ENCODE peak calls at places on chromosomes 13 and 19, in seven cellular contexts. U, S, K, D, X, G and Z are unnamed samples. For H3K4me1, the result is how much of the 10 kb centered on the place peaks cover.

GRCh38 chr19:30662211-30662861 is 290.2 kb downstream of the ZNF536 start:
- DNase-seq in S (no peak), G (peak), K (peak), U (no peak), X (no peak), D (peak), Z (no peak)

GRCh38 chr13:48431987-48432615 is 19.2 kb upstream of the LPAR6 start:
- DNase-seq in K (no peak), S (no peak), G (peak), U (no peak), D (no peak), X (no peak), Z (no peak)

GRCh38 chr19:1177322-1178114 is 3.5 kb upstream of the SBNO2 start:
- DNase-seq in K (peak), X (no peak), S (no peak), G (peak), D (peak), U (no peak), Z (no peak)

GRCh38 chr13:59318320-59318930 is 845.3 kb downstream of the DIAPH3 start:
- DNase-seq in X (peak), S (peak), U (peak), K (peak), G (peak), D (peak), Z (peak)

GRCh38 chr19:2033825-2034159 is 17.3 kb downstream of the MKNK2 start:
- DNase-seq in X (no peak), U (no peak), D (no peak), G (no peak), S (no peak), K (no peak), Z (no peak)

GRCh38 chr19:13872695-13873389 is 4.1 kb upstream of the NANOS3 start:
- DNase-seq in X (no peak), K (no peak), D (no peak), G (no peak), U (peak), S (no peak), Z (no peak)

GRCh38 chr19:41784337-41785239 is 11.8 kb upstream of the CEACAM3 start:
- DNase-seq in U (no peak), K (no peak), X (no peak), G (no peak), S (no peak), D (no peak), Z (no peak)

GRCh38 chr13:29922896-29923295 is 72.5 kb upstream of the UBL3 start:
- DNase-seq in K (no peak), D (no peak), X (no peak), S (no peak), G (peak), U (no peak), Z (no peak)

GRCh38 chr13:46211521-46212351 is at the start of gene LRRC63:
- DNase-seq in D (peak), X (peak), S (peak), K (peak), U (peak), G (peak), Z (peak)

GRCh38 chr13:73299787-73300186 is 241.0 kb downstream of the KLF5 start:
- DNase-seq in G (no peak), U (no peak), D (no peak), X (no peak), K (no peak), S (no peak), Z (no peak)

GRCh38 chr19:49020931-49021895 is 2.9 kb downstream of the CGB3 start:
- DNase-seq in U (peak), S (no peak), G (peak), K (no peak), X (no peak), D (no peak), Z (no peak)

GRCh38 chr19:48905664-48906063 is 5.6 kb downstream of the NUCB1 start:
- DNase-seq in D (no peak), U (no peak), G (no peak), S (no peak), K (no peak), X (no peak), Z (no peak)

GRCh38 chr13:41411536-41411935 is 45.8 kb upstream of the RGCC start:
- DNase-seq in X (peak), G (peak), U (no peak), S (peak), K (no peak), D (peak), Z (peak)

GRCh38 chr13:23434431-23434830 is 929 bp upstream of the SACS start:
- DNase-seq in U (no peak), X (no peak), S (no peak), G (no peak), D (no peak), K (no peak), Z (no peak)

GRCh38 chr19:5470264-5470671 is 15.1 kb downstream of the ZNRF4 start:
- DNase-seq in D (no peak), G (no peak), X (no peak), S (no peak), K (no peak), U (no peak), Z (no peak)

GRCh38 chr13:24063281-24063851 is 97.2 kb upstream of the SPATA13 start:
- DNase-seq in D (no peak), K (no peak), U (no peak), S (no peak), X (no peak), G (no peak), Z (no peak)

GRCh38 chr13:34349091-34349722 is 531.3 kb downstream of the RFC3 start:
- DNase-seq in G (peak), U (no peak), X (peak), D (peak), K (no peak), S (no peak), Z (no peak)

GRCh38 chr19:47005873-47006272 is 13.8 kb upstream of the NPAS1 start:
- DNase-seq in D (no peak), X (no peak), U (no peak), K (no peak), S (no peak), G (no peak), Z (no peak)

GRCh38 chr19:48390188-48391099 is 907 bp downstream of the KDELR1 start:
- DNase-seq in G (peak), S (peak), X (peak), D (peak), K (peak), U (peak), Z (peak)

GRCh38 chr13:83216521-83217245 is 665.6 kb downstream of the SLITRK1 start:
- DNase-seq in K (no peak), U (no peak), D (no peak), S (no peak), G (peak), X (no peak), Z (no peak)

GRCh38 chr13:95184317-95184716 is 116.9 kb downstream of the ABCC4 start:
- DNase-seq in U (no peak), K (no peak), G (no peak), X (no peak), S (no peak), D (no peak), Z (no peak)

GRCh38 chr13:91313103-91313502 is 34.4 kb upstream of the MIR17HG start:
- DNase-seq in G (peak), U (peak), D (no peak), X (peak), S (peak), K (no peak), Z (no peak)

GRCh38 chr13:110470272-110471009 is 91.1 kb downstream of the RAB20 start:
- DNase-seq in D (peak), U (no peak), X (no peak), G (no peak), K (no peak), S (no peak), Z (no peak)

GRCh38 chr13:62920181-62920580 is 1504.5 kb upstream of the PCDH20 start:
- DNase-seq in G (peak), S (no peak), K (no peak), D (no peak), U (no peak), X (no peak), Z (no peak)

GRCh38 chr19:13864513-13865242 is 12.3 kb upstream of the NANOS3 start:
- DNase-seq in K (no peak), X (no peak), U (peak), D (no peak), S (peak), G (no peak), Z (no peak)

GRCh38 chr13:52187029-52187423 is 27.6 kb upstream of the NEK3 start:
- DNase-seq in X (no peak), D (no peak), S (no peak), G (no peak), K (no peak), U (no peak), Z (no peak)

GRCh38 chr13:39463611-39464010 is 139.4 kb downstream of the LHFPL6 start:
- DNase-seq in U (no peak), G (no peak), X (no peak), S (no peak), D (no peak), K (no peak), Z (no peak)

GRCh38 chr13:83153833-83154232 is 728.4 kb downstream of the SLITRK1 start:
- DNase-seq in U (no peak), D (no peak), G (no peak), X (no peak), S (no peak), K (no peak), Z (no peak)

GRCh38 chr19:4144666-4145261 is 8.7 kb upstream of the CREB3L3 start:
- DNase-seq in K (no peak), D (no peak), U (no peak), X (no peak), G (peak), S (no peak), Z (no peak)

GRCh38 chr13:20908714-20909497 is 6.4 kb upstream of the XPO4 start:
- DNase-seq in X (no peak), K (no peak), G (no peak), D (no peak), U (no peak), S (no peak), Z (no peak)

GRCh38 chr13:95641961-95642621 is 2.4 kb downstream of the DZIP1 start:
- DNase-seq in X (no peak), G (peak), K (peak), S (no peak), U (peak), D (peak), Z (no peak)

GRCh38 chr13:91398413-91399188 is at the start of gene GPC5:
- DNase-seq in G (peak), K (peak), X (peak), S (peak), D (peak), U (peak), Z (peak)

GRCh38 chr13:24540236-24541126 is 27.9 kb upstream of the PARP4 start:
- DNase-seq in K (no peak), U (peak), X (no peak), G (no peak), D (no peak), S (no peak), Z (no peak)

GRCh38 chr13:50275392-50276063 is 260.3 kb downstream of the KCNRG start:
- DNase-seq in X (no peak), S (no peak), U (no peak), D (no peak), K (no peak), G (peak), Z (no peak)

GRCh38 chr13:44819245-44819644 is 170.0 kb downstream of the NUFIP1 start:
- DNase-seq in D (no peak), K (no peak), X (no peak), G (peak), S (no peak), U (no peak), Z (no peak)

GRCh38 chr19:11674067-11674492 is 64.7 kb downstream of the ZNF823 start:
- DNase-seq in U (no peak), G (peak), K (no peak), D (no peak), S (no peak), X (no peak), Z (no peak)

GRCh38 chr19:14333101-14333871 is 48.0 kb upstream of the ADGRE5 start:
- DNase-seq in D (no peak), X (no peak), U (peak), S (no peak), K (no peak), G (peak), Z (no peak)

GRCh38 chr13:110644892-110645521 is 29.7 kb downstream of the NAXD start:
- DNase-seq in S (peak), X (no peak), D (peak), G (peak), K (peak), U (peak), Z (peak)

GRCh38 chr13:36142735-36143134 is 11.6 kb upstream of the DCLK1 start:
- DNase-seq in U (no peak), D (no peak), X (no peak), S (no peak), K (no peak), G (no peak), Z (no peak)

GRCh38 chr13:27171830-27172494 is 351 bp upstream of the USP12 start:
- DNase-seq in X (peak), U (peak), S (peak), D (peak), G (peak), K (peak), Z (peak)

GRCh38 chr13:27168870-27169525 is 2.6 kb downstream of the USP12 start:
- DNase-seq in D (no peak), G (peak), K (no peak), U (no peak), S (no peak), X (no peak), Z (no peak)

GRCh38 chr13:27171244-27171829 is at the start of gene USP12:
- DNase-seq in D (no peak), G (no peak), X (peak), K (peak), S (no peak), U (peak), Z (no peak)

GRCh38 chr13:27170521-27171243 is 929 bp downstream of the USP12 start:
- DNase-seq in G (peak), K (peak), S (peak), U (peak), X (peak), D (peak), Z (peak)

GRCh38 chr13:27170221-27170520 is 1.4 kb downstream of the USP12 start:
- DNase-seq in S (no peak), K (no peak), G (no peak), X (no peak), D (no peak), U (no peak), Z (no peak)
- H3K4me1 ChIP-seq in S (under half), K (under half), G (under half), X (under half), D (under half), U (under half), Z (under half)

DNA sequence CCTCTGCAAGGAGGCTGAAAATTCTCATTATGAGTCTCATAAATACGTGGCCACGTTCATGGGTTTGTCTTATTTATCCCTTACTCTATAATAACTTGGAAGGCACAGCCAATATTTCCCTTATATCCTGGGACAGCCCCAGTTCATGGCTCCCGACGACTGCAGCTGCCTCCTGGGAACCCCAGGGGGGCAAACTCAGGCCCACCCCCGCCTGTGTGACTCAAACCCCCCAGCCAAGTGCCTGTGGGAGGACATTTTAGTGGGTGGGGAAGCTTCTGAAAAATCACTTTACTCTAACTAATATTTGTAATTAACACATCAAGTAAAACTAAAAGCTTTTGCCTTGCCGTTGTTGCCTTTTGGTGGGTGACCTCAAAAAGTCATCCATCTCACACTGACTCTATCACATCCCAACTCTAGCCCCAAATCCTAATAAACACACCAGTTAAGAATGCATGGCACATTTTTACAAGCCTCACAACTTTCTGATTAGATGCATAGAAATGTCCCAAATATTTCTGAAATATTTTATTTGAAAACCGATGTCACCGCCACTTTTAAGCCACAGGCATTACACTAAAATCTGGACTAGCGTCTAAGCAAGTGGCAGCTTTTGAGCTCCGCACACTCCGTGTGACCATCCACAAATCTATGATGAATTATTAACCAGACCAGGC is 14.2 kb downstream of the RASA3 start:
- DNase-seq in G (peak), X (no peak), D (peak), S (no peak), U (no peak), K (peak), Z (no peak)
- H3K4me3 ChIP-seq in G (peak), X (no peak), D (no peak), S (no peak), U (no peak), K (no peak), Z (no peak)

GRCh38 chr19:56115490-56115889 is 5.6 kb downstream of the ZNF787 start:
- DNase-seq in D (no peak), K (no peak), S (no peak), X (no peak), U (no peak), G (no peak), Z (no peak)

GRCh38 chr19:56114711-56115110 is 6.4 kb downstream of the ZNF787 start:
- DNase-seq in G (no peak), K (no peak), D (no peak), S (no peak), X (no peak), U (no peak), Z (no peak)

GRCh38 chr19:56112313-56112709 is 8.8 kb downstream of the ZNF787 start:
- DNase-seq in G (no peak), K (no peak), X (no peak), U (no peak), D (no peak), S (no peak), Z (no peak)

GRCh38 chr19:56113071-56113632 is 7.9 kb downstream of the ZNF787 start:
- DNase-seq in S (no peak), X (no peak), K (no peak), D (no peak), U (no peak), G (no peak), Z (no peak)

GRCh38 chr19:56114051-56114694 is 6.9 kb downstream of the ZNF787 start:
- DNase-seq in S (no peak), D (no peak), G (no peak), K (no peak), U (no peak), X (no peak), Z (no peak)
- H3K4me1 ChIP-seq in S (under half), D (under half), G (under half), K (under half), U (half or more), X (half or more), Z (under half)

DNA sequence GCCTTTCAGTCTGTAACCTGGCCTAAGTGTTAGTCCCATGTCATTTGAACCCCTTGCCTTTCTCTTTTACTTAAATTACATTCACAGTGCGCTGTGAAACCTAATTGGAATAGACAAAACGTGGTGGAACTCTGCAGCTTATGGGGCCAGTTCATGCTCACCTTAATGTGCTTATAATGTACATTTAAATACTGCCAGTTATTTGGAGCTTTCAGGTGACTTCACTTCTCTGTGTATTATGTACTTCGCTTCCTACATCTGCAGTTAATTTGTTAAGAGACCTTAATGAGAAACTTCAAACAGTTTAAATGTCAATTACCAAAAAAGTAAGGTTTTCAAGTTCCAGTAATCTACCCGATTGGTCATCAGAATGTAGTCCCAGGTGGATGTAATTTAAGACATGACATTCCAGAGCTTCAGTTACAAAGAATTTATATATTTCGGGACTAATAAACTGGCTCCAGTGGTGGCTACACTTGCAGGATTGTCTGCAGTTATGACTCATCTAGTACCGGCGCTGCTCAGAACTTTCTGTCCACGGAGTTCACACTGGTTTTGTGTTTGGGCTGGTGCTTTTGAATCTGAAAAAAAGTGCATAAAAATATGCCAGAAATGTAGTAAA is 125.3 kb downstream of the TM9SF2 start:
- DNase-seq in U (no peak), D (peak), X (peak), S (no peak), K (no peak), G (peak), Z (no peak)
- H3K4me3 ChIP-seq in U (no peak), D (peak), X (no peak), S (no peak), K (no peak), G (peak), Z (no peak)

GRCh38 chr19:39157997-39158389 is 32.4 kb downstream of the PAK4 start:
- DNase-seq in K (no peak), U (no peak), S (no peak), X (no peak), G (no peak), D (no peak), Z (no peak)
- H3K4me1 ChIP-seq in K (under half), U (under half), S (under half), X (under half), G (under half), D (under half), Z (under half)

DNA sequence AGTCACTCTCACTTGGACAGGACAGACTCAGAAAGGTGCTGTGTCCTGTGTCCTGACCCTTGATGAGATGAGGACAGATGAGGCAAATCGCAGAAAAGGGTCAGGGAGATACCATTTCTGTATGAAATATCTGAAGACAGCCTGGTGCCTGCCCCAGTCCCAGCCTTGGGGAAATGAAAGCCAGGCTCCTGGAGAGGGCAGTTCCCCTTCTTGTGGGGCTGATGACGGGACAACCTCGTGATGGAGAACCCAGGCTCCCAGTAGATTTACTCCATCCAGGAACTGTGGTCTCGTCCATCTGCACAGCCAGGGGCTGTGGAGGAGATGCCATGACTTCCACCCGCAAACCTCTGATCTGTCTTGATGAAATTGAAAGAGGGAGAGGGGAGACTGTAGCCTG is 13.8 kb downstream of the LILRB1 start:
- DNase-seq in D (peak), U (no peak), S (no peak), G (no peak), K (no peak), X (peak), Z (no peak)
- H3K4me3 ChIP-seq in D (no peak), U (no peak), S (no peak), G (no peak), K (no peak), X (no peak), Z (no peak)

DNA sequence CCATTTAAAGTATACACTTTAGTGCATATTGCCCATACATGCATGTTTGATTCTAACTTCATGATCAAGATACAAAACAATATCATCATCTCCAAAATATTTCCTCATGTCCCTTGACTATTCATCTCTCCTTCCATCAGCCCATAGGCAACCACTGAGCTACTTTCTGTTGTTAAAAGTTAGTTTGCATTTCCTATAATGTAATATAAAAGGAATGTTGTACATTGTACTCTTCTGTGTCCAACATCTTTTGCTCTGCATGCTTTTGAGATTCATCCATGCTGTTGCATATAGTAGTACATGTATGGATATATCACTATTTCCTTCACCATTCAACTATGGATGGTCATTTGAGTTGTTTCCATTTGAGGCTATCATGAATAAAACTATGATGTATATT is 74.7 kb downstream of the ITGBL1 start:
- DNase-seq in X (no peak), U (no peak), G (no peak), D (no peak), K (no peak), S (no peak), Z (no peak)
- H3K4me1 ChIP-seq in X (under half), U (under half), G (half or more), D (under half), K (under half), S (under half), Z (under half)